ENCODE peak calls at places on chromosomes 7 and 10, in seven cellular contexts. One of them, this sample, is unnamed.
A peak's percentile ranks its signal among the peaks of the same experiment; 100 is the strongest.

GRCh38 chr10:103193820-103194529 is 903 bp upstream of the NT5C2 start:
- DNase-seq in activated gamma-delta T cell treated with Interleukin-2 at 50 U/mL for 16 hours: peak; percentile 3
- DNase-seq in cardiac muscle cell: peak; percentile 83
- DNase-seq in ELF-1: no peak
- DNase-seq in substantia nigra: no peak
- DNase-seq in endothelial cell: no peak
- DNase-seq in GM04504: no peak
- DNase-seq in this sample: no peak

GRCh38 chr7:12210179-12211053 is 678 bp upstream of the TMEM106B start:
- DNase-seq in activated gamma-delta T cell treated with Interleukin-2 at 50 U/mL for 16 hours: no peak
- DNase-seq in GM04504: no peak
- DNase-seq in substantia nigra: no peak
- DNase-seq in ELF-1: no peak
- DNase-seq in cardiac muscle cell: no peak
- DNase-seq in endothelial cell: no peak
- DNase-seq in this sample: peak; percentile 4

GRCh38 chr10:7168414-7168813 is 242.4 kb downstream of the SFMBT2 start:
- DNase-seq in activated gamma-delta T cell treated with Interleukin-2 at 50 U/mL for 16 hours: no peak
- DNase-seq in endothelial cell: no peak
- DNase-seq in GM04504: no peak
- DNase-seq in cardiac muscle cell: no peak
- DNase-seq in ELF-1: no peak
- DNase-seq in substantia nigra: no peak
- DNase-seq in this sample: no peak

GRCh38 chr7:137999496-138000080 is 2.3 kb downstream of the CREB3L2 start:
- DNase-seq in cardiac muscle cell: no peak
- DNase-seq in endothelial cell: no peak
- DNase-seq in substantia nigra: no peak
- DNase-seq in activated gamma-delta T cell treated with Interleukin-2 at 50 U/mL for 16 hours: no peak
- DNase-seq in ELF-1: no peak
- DNase-seq in GM04504: no peak
- DNase-seq in this sample: no peak

GRCh38 chr7:80771523-80771922 is 133.1 kb downstream of the CD36 start:
- DNase-seq in substantia nigra: no peak
- DNase-seq in ELF-1: no peak
- DNase-seq in cardiac muscle cell: no peak
- DNase-seq in endothelial cell: no peak
- DNase-seq in GM04504: no peak
- DNase-seq in activated gamma-delta T cell treated with Interleukin-2 at 50 U/mL for 16 hours: no peak
- DNase-seq in this sample: no peak

GRCh38 chr10:47454294-47455058 is 29.4 kb downstream of the ANXA8 start:
- DNase-seq in cardiac muscle cell: no peak
- DNase-seq in activated gamma-delta T cell treated with Interleukin-2 at 50 U/mL for 16 hours: no peak
- DNase-seq in ELF-1: no peak
- DNase-seq in substantia nigra: no peak
- DNase-seq in GM04504: no peak
- DNase-seq in endothelial cell: no peak
- DNase-seq in this sample: no peak

GRCh38 chr10:111545806-111546205 is 469.0 kb downstream of the ADRA2A start:
- DNase-seq in substantia nigra: no peak
- DNase-seq in ELF-1: no peak
- DNase-seq in endothelial cell: no peak
- DNase-seq in cardiac muscle cell: no peak
- DNase-seq in GM04504: no peak
- DNase-seq in activated gamma-delta T cell treated with Interleukin-2 at 50 U/mL for 16 hours: no peak
- DNase-seq in this sample: no peak

GRCh38 chr7:24503511-24503910 is 69.7 kb upstream of the PALS2 start:
- DNase-seq in cardiac muscle cell: no peak
- DNase-seq in ELF-1: no peak
- DNase-seq in activated gamma-delta T cell treated with Interleukin-2 at 50 U/mL for 16 hours: no peak
- DNase-seq in GM04504: no peak
- DNase-seq in endothelial cell: no peak
- DNase-seq in substantia nigra: no peak
- DNase-seq in this sample: no peak

GRCh38 chr7:46253500-46253899 is 332.4 kb upstream of the IGFBP3 start:
- DNase-seq in ELF-1: peak; percentile 29
- DNase-seq in cardiac muscle cell: no peak
- DNase-seq in GM04504: no peak
- DNase-seq in endothelial cell: no peak
- DNase-seq in substantia nigra: no peak
- DNase-seq in activated gamma-delta T cell treated with Interleukin-2 at 50 U/mL for 16 hours: no peak
- DNase-seq in this sample: no peak

GRCh38 chr10:125991009-125991788 is 94.8 kb downstream of the FANK1 start:
- DNase-seq in substantia nigra: no peak
- DNase-seq in cardiac muscle cell: no peak
- DNase-seq in GM04504: no peak
- DNase-seq in activated gamma-delta T cell treated with Interleukin-2 at 50 U/mL for 16 hours: no peak
- DNase-seq in endothelial cell: no peak
- DNase-seq in ELF-1: no peak
- DNase-seq in this sample: no peak

GRCh38 chr7:105935250-105935649 is 27.8 kb upstream of the CDHR3 start:
- DNase-seq in GM04504: no peak
- DNase-seq in activated gamma-delta T cell treated with Interleukin-2 at 50 U/mL for 16 hours: no peak
- DNase-seq in endothelial cell: no peak
- DNase-seq in cardiac muscle cell: no peak
- DNase-seq in substantia nigra: no peak
- DNase-seq in ELF-1: no peak
- DNase-seq in this sample: no peak